ENCODE peak calls at places on chromosomes 2 and 18, in seven cellular contexts. C is fibroblast of lung, U is neuronal stem cell, Q is spleen, R is transverse colon, N is ovary, K is OCI-LY7. F is an unnamed sample.

GRCh38 chr2:36562973-36563532 is 34.9 kb downstream of the FEZ2 start:
- DNase-seq in C (peak; percentile 72), U (no peak), Q (no peak), R (no peak), N (no peak), K (no peak), F (no peak)

GRCh38 chr2:28269019-28269784 is 123.5 kb upstream of the FOSL2 start:
- DNase-seq in C (peak; percentile 45), U (no peak), Q (no peak), R (peak; percentile 74), N (no peak), K (no peak), F (no peak)

GRCh38 chr18:22055466-22055865 is 113.9 kb upstream of the GATA6 start:
- DNase-seq in C (no peak), U (no peak), Q (no peak), R (no peak), N (no peak), K (no peak), F (no peak)

GRCh38 chr18:6624271-6624670 is 105.2 kb upstream of the ARHGAP28 start:
- DNase-seq in C (peak; percentile 87), U (no peak), Q (no peak), R (no peak), N (no peak), K (no peak), F (no peak)

GRCh38 chr2:38406597-38407110 is 29.6 kb upstream of the ATL2 start:
- DNase-seq in C (no peak), U (no peak), Q (no peak), R (no peak), N (peak; percentile 85), K (peak; percentile 20), F (no peak)

GRCh38 chr18:35746826-35747339 is 165.3 kb downstream of the GALNT1 start:
- DNase-seq in C (no peak), U (no peak), Q (no peak), R (no peak), N (no peak), K (no peak), F (no peak)

GRCh38 chr2:143513081-143513480 is 383.9 kb downstream of the ARHGAP15 start:
- DNase-seq in C (peak; percentile 87), U (peak; percentile 24), Q (no peak), R (no peak), N (peak; percentile 68), K (peak; percentile 24), F (peak; percentile 74)

GRCh38 chr2:223697921-223698645 is 95.9 kb upstream of the SCG2 start:
- DNase-seq in C (peak; percentile 30), U (no peak), Q (no peak), R (no peak), N (no peak), K (no peak), F (no peak)

GRCh38 chr2:127060264-127060945 is 46.5 kb downstream of the BIN1 start:
- DNase-seq in C (no peak), U (no peak), Q (no peak), R (no peak), N (no peak), K (no peak), F (no peak)

GRCh38 chr2:12173943-12174340 is 427.5 kb downstream of the LPIN1 start:
- DNase-seq in C (no peak), U (no peak), Q (no peak), R (no peak), N (no peak), K (no peak), F (no peak)

GRCh38 chr2:213213186-213213585 is 61.8 kb upstream of the IKZF2 start:
- DNase-seq in C (no peak), U (no peak), Q (no peak), R (no peak), N (no peak), K (no peak), F (no peak)

DNA sequence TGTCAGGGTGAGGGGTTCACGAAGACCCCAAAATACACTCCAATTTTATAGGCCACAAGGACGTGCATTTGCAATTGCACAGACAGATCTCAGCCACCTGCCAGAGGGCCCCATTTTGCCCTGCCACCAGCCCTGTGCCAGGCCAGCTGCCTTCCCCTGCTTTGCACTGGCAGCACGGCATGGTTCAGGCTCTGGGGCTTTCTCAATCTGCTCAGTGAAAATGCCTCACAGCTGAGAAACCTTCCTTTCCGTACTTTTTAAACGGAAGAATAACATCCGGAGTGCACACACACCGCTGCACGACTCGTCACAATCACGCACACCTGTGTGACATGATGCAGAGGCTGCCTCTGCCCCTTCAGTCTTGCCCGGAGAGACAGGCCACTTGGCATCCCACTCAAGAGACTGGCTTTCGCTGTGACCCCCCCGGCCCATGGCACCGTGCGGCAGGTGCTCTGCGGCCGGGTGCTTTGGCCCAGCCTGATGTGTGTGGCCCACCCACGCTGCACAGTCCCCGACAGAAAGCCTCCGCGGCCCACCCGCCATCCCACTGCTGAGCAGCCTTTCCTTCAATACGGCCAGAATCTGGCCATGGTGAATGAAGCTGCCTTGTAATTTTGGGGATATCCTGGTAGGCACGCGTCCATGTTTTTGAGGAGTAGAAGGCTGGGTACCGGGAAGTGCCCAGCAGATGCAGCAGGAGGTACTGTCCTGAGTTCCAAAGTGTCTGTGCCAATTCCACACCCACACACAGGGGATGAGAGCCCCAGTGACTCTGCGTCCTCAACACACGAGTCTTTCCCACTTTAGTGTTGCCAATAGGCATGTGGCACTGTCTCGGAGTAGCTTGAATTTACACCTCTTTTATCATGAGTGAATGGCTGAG is 88.8 kb downstream of the USP40 start:
- DNase-seq in C (no peak), U (no peak), Q (peak; percentile 62), R (no peak), N (no peak), K (no peak), F (no peak)
- H3K4me1 ChIP-seq in C (no peaks in the 10 kb centered on the region), U (no peaks in the 10 kb centered on the region), Q (no peaks in the 10 kb centered on the region), R (no peaks in the 10 kb centered on the region), N (no peaks in the 10 kb centered on the region), K (no peaks in the 10 kb centered on the region), F (no peaks in the 10 kb centered on the region)

GRCh38 chr18:3257627-3258120 is 4.3 kb upstream of the MYL12B start:
- DNase-seq in C (no peak), U (no peak), Q (no peak), R (no peak), N (no peak), K (no peak), F (no peak)
- H3K4me1 ChIP-seq in C (peaks cover 24% of the 10 kb centered on the region), U (no peaks in the 10 kb centered on the region), Q (peaks cover 66% of the 10 kb centered on the region), R (peaks cover 19% of the 10 kb centered on the region), N (peaks cover 5% of the 10 kb centered on the region), K (peaks cover 59% of the 10 kb centered on the region), F (peaks cover 29% of the 10 kb centered on the region)

GRCh38 chr18:42024131-42024530 is 69.1 kb downstream of the PIK3C3 start:
- DNase-seq in C (no peak), U (no peak), Q (no peak), R (no peak), N (no peak), K (no peak), F (no peak)
- H3K4me1 ChIP-seq in C (no peaks in the 10 kb centered on the region), U (no peaks in the 10 kb centered on the region), Q (no peaks in the 10 kb centered on the region), R (no peaks in the 10 kb centered on the region), N (no peaks in the 10 kb centered on the region), K (no peaks in the 10 kb centered on the region), F (no peaks in the 10 kb centered on the region)

DNA sequence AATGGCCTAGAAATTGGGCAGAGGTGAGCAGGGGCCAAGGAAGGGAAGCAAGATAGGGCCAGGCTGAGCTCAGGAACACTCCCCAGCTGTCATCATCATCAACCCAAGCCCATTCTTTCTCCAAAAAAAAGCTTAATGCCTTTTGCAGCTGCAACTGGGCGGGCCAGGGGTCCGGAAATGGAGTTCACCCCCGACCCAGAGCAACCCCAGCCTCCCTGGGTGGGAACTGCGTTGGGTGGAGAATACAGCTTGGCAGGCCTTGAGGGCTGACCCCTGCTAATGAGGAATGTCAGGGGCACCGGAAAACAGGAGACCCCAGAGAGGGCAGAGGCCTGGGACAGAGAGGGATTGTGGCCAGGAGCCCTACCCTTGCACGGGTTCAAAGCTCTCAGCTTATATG is 64.8 kb downstream of the TNS1 start:
- DNase-seq in C (no peak), U (no peak), Q (no peak), R (no peak), N (no peak), K (no peak), F (no peak)
- H3K4me1 ChIP-seq in C (peaks cover 62% of the 10 kb centered on the region), U (peaks cover 1% of the 10 kb centered on the region), Q (peaks cover 39% of the 10 kb centered on the region), R (peaks cover 27% of the 10 kb centered on the region), N (peaks cover 55% of the 10 kb centered on the region), K (no peaks in the 10 kb centered on the region), F (no peaks in the 10 kb centered on the region)

GRCh38 chr2:55099493-55099877 is 49.2 kb upstream of the RTN4 start:
- DNase-seq in C (no peak), U (no peak), Q (no peak), R (no peak), N (no peak), K (no peak), F (no peak)
- H3K4me1 ChIP-seq in C (peaks cover 28% of the 10 kb centered on the region), U (peaks cover 4% of the 10 kb centered on the region), Q (peaks cover 8% of the 10 kb centered on the region), R (peaks cover 25% of the 10 kb centered on the region), N (peaks cover 16% of the 10 kb centered on the region), K (peaks cover 20% of the 10 kb centered on the region), F (peaks cover 25% of the 10 kb centered on the region)

GRCh38 chr2:74873678-74874640 is 40.0 kb downstream of the HK2 start:
- DNase-seq in C (no peak), U (no peak), Q (no peak), R (no peak), N (no peak), K (no peak), F (no peak)

GRCh38 chr2:74869522-74869921 is 35.6 kb downstream of the HK2 start:
- DNase-seq in C (no peak), U (no peak), Q (no peak), R (no peak), N (no peak), K (no peak), F (no peak)

GRCh38 chr2:74873041-74873440 is 39.1 kb downstream of the HK2 start:
- DNase-seq in C (no peak), U (no peak), Q (no peak), R (no peak), N (no peak), K (no peak), F (no peak)

GRCh38 chr2:74871414-74871813 is 37.5 kb downstream of the HK2 start:
- DNase-seq in C (no peak), U (no peak), Q (no peak), R (no peak), N (no peak), K (no peak), F (no peak)

DNA sequence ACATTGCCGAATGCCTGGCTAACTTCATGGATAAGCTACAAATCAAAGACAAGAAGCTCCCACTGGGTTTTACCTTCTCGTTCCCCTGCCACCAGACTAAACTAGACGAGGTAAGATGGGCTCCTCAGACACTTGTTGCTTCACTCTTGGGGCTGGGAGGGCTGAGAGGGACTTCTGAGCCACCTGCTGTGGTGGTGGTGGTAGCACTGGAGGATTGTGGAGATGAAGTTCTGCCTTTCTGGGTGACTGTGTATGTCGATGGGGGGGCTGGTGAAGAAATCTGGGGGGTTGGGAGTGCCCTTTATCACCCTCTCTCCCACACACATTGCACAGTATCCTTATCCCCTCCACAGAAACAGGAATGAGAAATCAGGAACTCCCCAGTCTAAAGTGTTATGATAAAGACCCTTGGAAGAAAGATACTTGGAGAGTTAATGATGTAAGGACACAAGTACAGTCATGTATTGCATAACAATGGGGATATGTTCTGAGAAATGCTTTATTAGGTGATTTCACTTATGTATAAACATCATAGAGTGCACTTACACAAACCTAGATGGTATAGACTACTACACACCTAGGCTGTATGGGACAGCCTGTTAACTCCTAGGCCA is 38.5 kb downstream of the HK2 start:
- DNase-seq in C (no peak), U (no peak), Q (no peak), R (no peak), N (no peak), K (no peak), F (no peak)
- H3K4me1 ChIP-seq in C (peaks cover 6% of the 10 kb centered on the region), U (peaks cover 5% of the 10 kb centered on the region), Q (peaks cover 6% of the 10 kb centered on the region), R (peaks cover 20% of the 10 kb centered on the region), N (peaks cover 47% of the 10 kb centered on the region), K (no peaks in the 10 kb centered on the region), F (peaks cover 7% of the 10 kb centered on the region)

GRCh38 chr2:109287413-109287812 is 158.4 kb downstream of the SH3RF3 start:
- DNase-seq in C (no peak), U (no peak), Q (peak; percentile 24), R (no peak), N (no peak), K (no peak), F (no peak)
- H3K4me1 ChIP-seq in C (peaks cover 22% of the 10 kb centered on the region), U (peaks cover 11% of the 10 kb centered on the region), Q (no peaks in the 10 kb centered on the region), R (no peaks in the 10 kb centered on the region), N (peaks cover 7% of the 10 kb centered on the region), K (no peaks in the 10 kb centered on the region), F (peaks cover 16% of the 10 kb centered on the region)